ENCODE peak calls at places on chromosomes 11 and 22, in five cellular contexts. Q is naive thymus-derived CD8-positive, alpha-beta T cell; N is CD8-positive, alpha-beta memory T cell; A is kidney glomerular epithelial cell; M is globus pallidus. J is an unnamed sample.

GRCh38 chr22:46963672-46964545 is 201.5 kb downstream of the TBC1D22A start:
- DNase-seq in A (no peak), M (no peak), N (no peak), Q (no peak), J (no peak)

GRCh38 chr22:39197578-39197977 is 45.1 kb upstream of the CBX7 start:
- DNase-seq in A (no peak), Q (no peak), M (no peak), N (no peak), J (no peak)

GRCh38 chr11:27218498-27219038 is 144.4 kb downstream of the CCDC34 start:
- DNase-seq in M (no peak), N (no peak), Q (no peak), A (peak), J (peak)

GRCh38 chr22:36885474-36885873 is 24.7 kb downstream of the NCF4 start:
- DNase-seq in Q (no peak), A (no peak), N (no peak), M (no peak), J (no peak)

GRCh38 chr11:113967361-113967760 is 7.5 kb upstream of the HTR3A start:
- DNase-seq in Q (no peak), A (no peak), M (no peak), N (no peak), J (no peak)

GRCh38 chr11:71145988-71146824 is 106.2 kb downstream of the SHANK2 start:
- DNase-seq in N (no peak), M (no peak), A (no peak), Q (no peak), J (no peak)

GRCh38 chr22:37214431-37215025 is 2.3 kb upstream of the SSTR3 start:
- DNase-seq in M (no peak), Q (no peak), A (no peak), N (no peak), J (no peak)

GRCh38 chr22:48827228-48827810 is 1000.4 kb downstream of the BRD1 start:
- DNase-seq in Q (no peak), N (no peak), A (peak), M (no peak), J (no peak)

GRCh38 chr11:119999220-119999619 is 138.7 kb downstream of the TRIM29 start:
- DNase-seq in Q (no peak), M (no peak), A (no peak), N (no peak), J (no peak)

GRCh38 chr11:64123102-64123434 is 42.8 kb downstream of the MACROD1 start:
- DNase-seq in M (no peak), A (no peak), N (no peak), Q (no peak), J (no peak)

GRCh38 chr22:38740116-38740723 is 15.6 kb downstream of the SUN2 start:
- DNase-seq in Q (no peak), M (no peak), N (no peak), A (no peak), J (no peak)

GRCh38 chr22:36194971-36195370 is 6.6 kb downstream of the APOL4 start:
- DNase-seq in M (peak), N (peak), A (peak), Q (peak), J (peak)

GRCh38 chr22:25102722-25103121 is 96.9 kb upstream of the CRYBB3 start:
- DNase-seq in N (no peak), Q (no peak), M (no peak), A (no peak), J (no peak)

GRCh38 chr11:92329644-92330043 is 105.0 kb downstream of the FAT3 start:
- DNase-seq in M (no peak), A (no peak), N (no peak), Q (no peak), J (peak)

GRCh38 chr11:2533642-2534115 is 88.9 kb downstream of the KCNQ1 start:
- DNase-seq in N (no peak), M (no peak), A (peak), Q (peak), J (peak)

GRCh38 chr22:39661501-39661841 is 90.9 kb downstream of the CACNA1I start:
- DNase-seq in Q (no peak), M (no peak), N (no peak), A (no peak), J (no peak)

GRCh38 chr11:125998267-125998666 is 52.4 kb downstream of the VSIG10L2 start:
- DNase-seq in M (no peak), N (no peak), Q (no peak), A (no peak), J (no peak)

GRCh38 chr11:15667127-15667725 is 552.5 kb downstream of the INSC start:
- DNase-seq in N (no peak), M (no peak), A (no peak), Q (no peak), J (peak)

GRCh38 chr22:30245985-30246901 is at the start of gene LIF:
- DNase-seq in N (peak), M (no peak), A (no peak), Q (peak), J (peak)

GRCh38 chr22:24758164-24758799 is 16.2 kb downstream of the PIWIL3 start:
- DNase-seq in N (peak), M (peak), A (no peak), Q (peak), J (peak)

GRCh38 chr22:26986051-26986881 is 328.9 kb downstream of the MIAT start:
- DNase-seq in A (peak), Q (no peak), N (no peak), M (no peak), J (no peak)

GRCh38 chr22:34001701-34002466 is 81.6 kb upstream of the LARGE1 start:
- DNase-seq in Q (no peak), A (no peak), M (no peak), N (no peak), J (no peak)

GRCh38 chr22:39296981-39297489 is 22.4 kb downstream of the RPL3 start:
- DNase-seq in A (no peak), M (no peak), N (no peak), Q (no peak), J (peak)

GRCh38 chr11:73205666-73206343 is 12.3 kb upstream of the P2RY2 start:
- DNase-seq in N (no peak), Q (no peak), M (no peak), A (no peak), J (no peak)

GRCh38 chr11:19768815-19769214 is 56.2 kb downstream of the NAV2 start:
- DNase-seq in N (no peak), A (no peak), Q (no peak), M (peak), J (no peak)